ENCODE peak calls at places on chromosome 17, in eight cellular contexts. S is cardiac muscle cell, K is right lobe of liver, Q is neural progenitor cell, B is ovary, E is left lung, D is AG04450, T is upper lobe of right lung. I is an unnamed sample. For H3K27me3, the result is how much of the 10 kb centered on the place peaks cover.

GRCh38 chr17:74272731-74273201 is 1.3 kb upstream of the DNAI2 start:
- DNase-seq in S (no peak), K (no peak), Q (peak), B (no peak), E (no peak), D (no peak), T (no peak), I (no peak)

GRCh38 chr17:28811594-28812135 is 30.9 kb downstream of the FAM222B start:
- DNase-seq in S (no peak), K (peak), Q (peak), B (no peak), E (no peak), D (no peak), T (no peak), I (no peak)

GRCh38 chr17:65556910-65557348 is 4.5 kb downstream of the AXIN2 start:
- DNase-seq in S (no peak), K (no peak), Q (no peak), B (no peak), E (no peak), D (no peak), T (no peak), I (no peak)

GRCh38 chr17:77352996-77353395 is 212.2 kb downstream of the SEC14L1 start:
- DNase-seq in S (no peak), K (peak), Q (no peak), B (no peak), E (no peak), D (no peak), T (no peak), I (no peak)

GRCh38 chr17:3033248-3033640 is 30.2 kb downstream of the OR1D5 start:
- DNase-seq in S (no peak), K (peak), Q (no peak), B (no peak), E (no peak), D (no peak), T (peak), I (no peak)

GRCh38 chr17:77478899-77479298 is 338.1 kb downstream of the SEC14L1 start:
- DNase-seq in S (no peak), K (no peak), Q (peak), B (no peak), E (no peak), D (no peak), T (no peak), I (no peak)

GRCh38 chr17:81429353-81429774 is 34.1 kb downstream of the BAHCC1 start:
- DNase-seq in S (no peak), K (peak), Q (no peak), B (peak), E (peak), D (peak), T (peak), I (no peak)

GRCh38 chr17:18916816-18917496 is 35.0 kb upstream of the SLC5A10 start:
- DNase-seq in S (no peak), K (no peak), Q (no peak), B (no peak), E (no peak), D (no peak), T (no peak), I (peak)

GRCh38 chr17:49457564-49458535 is 37.2 kb upstream of the NGFR start:
- DNase-seq in S (no peak), K (no peak), Q (no peak), B (no peak), E (no peak), D (no peak), T (no peak), I (no peak)

GRCh38 chr17:49456172-49456965 is 38.7 kb upstream of the NGFR start:
- DNase-seq in S (no peak), K (no peak), Q (no peak), B (no peak), E (peak), D (peak), T (no peak), I (peak)

GRCh38 chr17:49460401-49460800 is 34.7 kb upstream of the NGFR start:
- DNase-seq in S (no peak), K (no peak), Q (no peak), B (no peak), E (no peak), D (no peak), T (no peak), I (no peak)

GRCh38 chr17:49461580-49461979 is 33.5 kb upstream of the NGFR start:
- DNase-seq in S (no peak), K (no peak), Q (no peak), B (no peak), E (no peak), D (no peak), T (no peak), I (no peak)

DNA sequence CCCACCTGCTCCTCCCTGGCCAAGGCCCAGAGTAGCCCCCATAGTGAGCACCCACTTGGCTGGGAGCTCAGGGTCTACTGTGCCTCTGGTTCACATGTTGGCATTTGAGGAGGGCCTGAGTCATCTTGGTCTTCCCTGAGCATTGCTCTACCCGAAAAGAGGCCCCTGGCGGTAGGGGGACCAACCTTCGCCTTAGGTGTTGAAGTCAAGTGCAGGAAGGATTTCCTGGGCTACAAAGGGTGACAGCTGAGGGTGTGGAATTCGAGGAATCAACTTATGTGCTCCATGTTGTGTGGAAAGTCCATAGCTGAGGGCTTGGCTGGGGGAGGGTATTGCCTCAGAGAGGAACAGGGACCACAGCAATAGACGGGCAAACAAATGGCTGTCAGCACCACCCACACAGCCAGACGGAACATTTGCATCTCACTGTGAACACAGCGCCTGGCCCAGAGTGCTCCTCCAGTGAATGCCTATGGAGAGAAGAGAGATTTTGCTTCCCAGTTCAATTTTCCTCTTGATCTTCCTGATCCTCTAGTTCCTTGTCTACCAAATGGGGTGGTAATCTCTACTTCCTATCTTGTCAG is 35.6 kb upstream of the NGFR start:
- DNase-seq in S (peak), K (no peak), Q (no peak), B (no peak), E (no peak), D (no peak), T (no peak), I (no peak)
- TF ChIP-seq CTCF in S (peak), K (no peak), Q (no peak), B (no peak), E (no peak), D (no peak), T (no peak), I (no peak)

GRCh38 chr17:60154616-60155426 is 5.0 kb downstream of the CA4 start:
- DNase-seq in S (no peak), K (no peak), Q (no peak), B (no peak), E (no peak), D (no peak), T (peak), I (peak)
- H3K27me3 ChIP-seq in S (under half), K (under half), Q (under half), B (under half), E (under half), D (half or more), T (under half), I (under half)

DNA sequence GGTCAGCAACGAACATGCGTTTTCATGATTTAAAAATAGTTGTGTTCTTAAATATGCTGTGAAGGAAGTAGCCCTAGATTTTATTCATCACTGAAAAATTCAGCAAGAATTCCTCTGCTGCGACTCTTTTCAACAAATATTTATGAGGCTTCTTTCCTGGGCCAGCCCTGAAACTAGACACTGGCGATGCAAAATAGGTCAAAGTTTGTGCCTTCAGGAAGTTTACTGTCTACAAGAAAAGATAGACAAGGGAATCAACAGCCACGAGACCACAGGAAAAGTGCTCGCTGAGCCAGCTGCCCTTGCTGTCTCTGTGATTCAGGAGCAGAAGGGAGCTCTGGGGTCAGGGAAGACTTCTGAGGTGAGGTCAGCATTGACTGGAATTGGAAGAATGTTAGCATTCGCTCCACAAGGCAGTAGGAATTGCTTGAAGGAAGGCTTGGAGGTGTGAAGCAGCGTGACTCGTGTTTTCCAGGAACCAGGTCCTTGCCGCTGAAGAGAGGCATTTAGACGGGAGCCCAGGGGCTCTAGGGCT is 1.9 kb upstream of the RPL26 start:
- DNase-seq in S (peak), K (no peak), Q (peak), B (no peak), E (no peak), D (peak), T (no peak), I (peak)
- H3K4me3 ChIP-seq in S (no peak), K (no peak), Q (peak), B (no peak), E (no peak), D (peak), T (no peak), I (no peak)

DNA sequence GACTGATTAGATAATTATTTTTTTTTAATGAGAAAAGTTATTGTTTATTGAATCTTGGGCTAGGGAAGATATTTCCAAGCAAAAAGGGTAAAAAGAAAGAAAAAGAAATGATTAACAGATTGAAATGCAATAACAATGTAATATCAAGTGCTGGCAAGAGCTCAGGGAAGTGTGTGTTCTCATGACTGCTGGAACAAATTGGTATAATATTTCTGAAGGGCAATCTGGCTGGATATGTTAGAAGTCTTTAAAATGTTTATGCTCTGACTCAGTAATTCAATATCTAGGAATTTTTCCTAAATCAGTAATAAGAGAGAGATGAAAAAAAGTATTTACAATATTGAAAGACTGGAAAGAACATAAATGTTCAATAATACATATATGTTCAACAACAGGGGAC is 7.6 kb upstream of the ZNF624 start:
- DNase-seq in S (no peak), K (no peak), Q (no peak), B (no peak), E (no peak), D (no peak), T (no peak), I (no peak)
- TF ChIP-seq CTCF in S (no peak), K (no peak), Q (no peak), B (no peak), E (no peak), D (no peak), T (no peak), I (no peak)

GRCh38 chr17:40450175-40450574 is 6.9 kb downstream of the IGFBP4 start:
- DNase-seq in S (no peak), K (peak), Q (peak), B (peak), E (peak), D (no peak), T (no peak), I (no peak)

GRCh38 chr17:40453881-40454630 is 10.8 kb downstream of the IGFBP4 start:
- DNase-seq in S (no peak), K (no peak), Q (no peak), B (peak), E (no peak), D (no peak), T (no peak), I (no peak)

GRCh38 chr17:40452921-40453378 is 9.7 kb downstream of the IGFBP4 start:
- DNase-seq in S (no peak), K (no peak), Q (no peak), B (peak), E (no peak), D (no peak), T (no peak), I (no peak)

GRCh38 chr17:40452074-40452787 is 9.0 kb downstream of the IGFBP4 start:
- DNase-seq in S (no peak), K (no peak), Q (no peak), B (peak), E (no peak), D (no peak), T (no peak), I (peak)

GRCh38 chr17:40451420-40451819 is 8.2 kb downstream of the IGFBP4 start:
- DNase-seq in S (peak), K (peak), Q (no peak), B (peak), E (no peak), D (peak), T (no peak), I (peak)
- H3K27me3 ChIP-seq in S (under half), K (under half), Q (under half), B (under half), E (under half), D (under half), T (under half), I (under half)

I was measured in BJ.